ENCODE peak calls at places on chromosomes 13 and 19, in five cellular contexts. One of them, this sample, is unnamed.

GRCh38 chr19:10111405-10111811 is at the start of gene P2RY11:
- DNase-seq in left lung: no peak
- DNase-seq in GM23248: no peak
- DNase-seq in neuronal stem cell: no peak
- DNase-seq in pancreas: no peak
- DNase-seq in this sample: no peak

GRCh38 chr19:7294571-7295212 is 478 bp upstream of the INSR start:
- DNase-seq in neuronal stem cell: peak
- DNase-seq in GM23248: peak
- DNase-seq in pancreas: peak
- DNase-seq in left lung: peak
- DNase-seq in this sample: peak

GRCh38 chr13:102609696-102610095 is 12.9 kb downstream of the TPP2 start:
- DNase-seq in neuronal stem cell: no peak
- DNase-seq in left lung: no peak
- DNase-seq in pancreas: no peak
- DNase-seq in GM23248: no peak
- DNase-seq in this sample: no peak

GRCh38 chr19:16075430-16076153 is 703 bp upstream of the TPM4 start:
- DNase-seq in left lung: peak
- DNase-seq in GM23248: no peak
- DNase-seq in neuronal stem cell: no peak
- DNase-seq in pancreas: no peak
- DNase-seq in this sample: no peak

GRCh38 chr13:25871389-25872125 is 180.3 kb downstream of the SHISA2 start:
- DNase-seq in GM23248: no peak
- DNase-seq in pancreas: no peak
- DNase-seq in neuronal stem cell: no peak
- DNase-seq in left lung: no peak
- DNase-seq in this sample: no peak

GRCh38 chr19:50658438-50659317 is 9.4 kb downstream of the C19orf81 start:
- DNase-seq in left lung: peak
- DNase-seq in GM23248: peak
- DNase-seq in pancreas: peak
- DNase-seq in neuronal stem cell: peak
- DNase-seq in this sample: peak

GRCh38 chr19:328025-328505 is 16.5 kb downstream of the MIER2 start:
- DNase-seq in pancreas: no peak
- DNase-seq in GM23248: peak
- DNase-seq in left lung: no peak
- DNase-seq in neuronal stem cell: no peak
- DNase-seq in this sample: no peak

GRCh38 chr19:20162821-20163220 is 4.2 kb upstream of the ZNF486 start:
- DNase-seq in neuronal stem cell: no peak
- DNase-seq in GM23248: no peak
- DNase-seq in pancreas: no peak
- DNase-seq in left lung: no peak
- DNase-seq in this sample: no peak

GRCh38 chr13:51907040-51907732 is 45.4 kb downstream of the CCDC70 start:
- DNase-seq in neuronal stem cell: no peak
- DNase-seq in GM23248: no peak
- DNase-seq in left lung: no peak
- DNase-seq in pancreas: no peak
- DNase-seq in this sample: no peak

GRCh38 chr19:36605101-36605838 is at the start of gene ZNF382:
- DNase-seq in GM23248: peak
- DNase-seq in pancreas: peak
- DNase-seq in left lung: peak
- DNase-seq in neuronal stem cell: peak
- DNase-seq in this sample: peak

GRCh38 chr13:80340643-80341097 is 256 bp downstream of the SPRY2 start:
- DNase-seq in GM23248: peak
- DNase-seq in left lung: peak
- DNase-seq in pancreas: no peak
- DNase-seq in neuronal stem cell: no peak
- DNase-seq in this sample: peak

GRCh38 chr13:48189122-48189521 is 43.9 kb upstream of the ITM2B start:
- DNase-seq in pancreas: no peak
- DNase-seq in GM23248: no peak
- DNase-seq in neuronal stem cell: no peak
- DNase-seq in left lung: no peak
- DNase-seq in this sample: no peak

GRCh38 chr19:497861-498590 is 1.7 kb downstream of the MADCAM1 start:
- DNase-seq in GM23248: no peak
- DNase-seq in pancreas: peak
- DNase-seq in left lung: no peak
- DNase-seq in neuronal stem cell: no peak
- DNase-seq in this sample: no peak

GRCh38 chr19:47582320-47582909 is 9.5 kb upstream of the ZNF541 start:
- DNase-seq in pancreas: no peak
- DNase-seq in neuronal stem cell: no peak
- DNase-seq in GM23248: no peak
- DNase-seq in left lung: no peak
- DNase-seq in this sample: no peak

GRCh38 chr13:43693639-43694038 is 93.1 kb downstream of the ENOX1 start:
- DNase-seq in pancreas: no peak
- DNase-seq in left lung: no peak
- DNase-seq in GM23248: no peak
- DNase-seq in neuronal stem cell: no peak
- DNase-seq in this sample: no peak

GRCh38 chr13:19305434-19305833 is 123.8 kb upstream of the TUBA3C start:
- DNase-seq in pancreas: no peak
- DNase-seq in left lung: no peak
- DNase-seq in GM23248: no peak
- DNase-seq in neuronal stem cell: no peak
- DNase-seq in this sample: no peak

GRCh38 chr13:74452881-74453280 is 318.7 kb upstream of the KLF12 start:
- DNase-seq in neuronal stem cell: no peak
- DNase-seq in pancreas: no peak
- DNase-seq in GM23248: no peak
- DNase-seq in left lung: no peak
- DNase-seq in this sample: no peak

GRCh38 chr13:108561152-108561551 is 68.3 kb upstream of the MYO16 start:
- DNase-seq in GM23248: no peak
- DNase-seq in neuronal stem cell: no peak
- DNase-seq in pancreas: no peak
- DNase-seq in left lung: no peak
- DNase-seq in this sample: no peak

GRCh38 chr13:49472186-49472585 is 23.6 kb upstream of the PHF11 start:
- DNase-seq in GM23248: peak
- DNase-seq in left lung: no peak
- DNase-seq in pancreas: no peak
- DNase-seq in neuronal stem cell: no peak
- DNase-seq in this sample: peak

GRCh38 chr13:37446503-37446902 is 152.1 kb downstream of the POSTN start:
- DNase-seq in left lung: peak
- DNase-seq in pancreas: no peak
- DNase-seq in neuronal stem cell: no peak
- DNase-seq in GM23248: peak
- DNase-seq in this sample: no peak

GRCh38 chr13:97904059-97904458 is 49.4 kb upstream of the IPO5 start:
- DNase-seq in GM23248: no peak
- DNase-seq in pancreas: no peak
- DNase-seq in left lung: no peak
- DNase-seq in neuronal stem cell: no peak
- DNase-seq in this sample: no peak

GRCh38 chr13:75153386-75153785 is 328.6 kb downstream of the TBC1D4 start:
- DNase-seq in pancreas: no peak
- DNase-seq in left lung: no peak
- DNase-seq in GM23248: no peak
- DNase-seq in neuronal stem cell: no peak
- DNase-seq in this sample: no peak

GRCh38 chr19:51926784-51927741 is at the start of gene ZNF613:
- DNase-seq in left lung: peak
- DNase-seq in neuronal stem cell: peak
- DNase-seq in pancreas: peak
- DNase-seq in GM23248: peak
- DNase-seq in this sample: peak

GRCh38 chr19:5016781-5017180 is 47.9 kb downstream of the KDM4B start:
- DNase-seq in GM23248: no peak
- DNase-seq in left lung: no peak
- DNase-seq in pancreas: no peak
- DNase-seq in neuronal stem cell: no peak
- DNase-seq in this sample: no peak

GRCh38 chr13:93714171-93714570 is 487.6 kb downstream of the GPC6 start:
- DNase-seq in pancreas: no peak
- DNase-seq in left lung: no peak
- DNase-seq in GM23248: peak
- DNase-seq in neuronal stem cell: no peak
- DNase-seq in this sample: no peak

GRCh38 chr19:41501854-41502253 is 58.9 kb downstream of the ERICH4 start:
- DNase-seq in pancreas: no peak
- DNase-seq in left lung: no peak
- DNase-seq in neuronal stem cell: no peak
- DNase-seq in GM23248: no peak
- DNase-seq in this sample: no peak

GRCh38 chr13:106498158-106498557 is 37.3 kb downstream of the EFNB2 start:
- DNase-seq in neuronal stem cell: no peak
- DNase-seq in pancreas: no peak
- DNase-seq in GM23248: no peak
- DNase-seq in left lung: no peak
- DNase-seq in this sample: no peak

GRCh38 chr19:12365094-12365371 is 450 bp downstream of the ZNF442 start:
- DNase-seq in neuronal stem cell: no peak
- DNase-seq in pancreas: no peak
- DNase-seq in left lung: peak
- DNase-seq in GM23248: peak
- DNase-seq in this sample: peak

GRCh38 chr19:47243364-47243775 is 12.4 kb upstream of the BBC3 start:
- DNase-seq in left lung: no peak
- DNase-seq in pancreas: no peak
- DNase-seq in GM23248: no peak
- DNase-seq in neuronal stem cell: no peak
- DNase-seq in this sample: no peak

GRCh38 chr13:40812724-40813445 is 23.5 kb downstream of the SLC25A15 start:
- DNase-seq in neuronal stem cell: no peak
- DNase-seq in pancreas: no peak
- DNase-seq in GM23248: peak
- DNase-seq in left lung: no peak
- DNase-seq in this sample: no peak

GRCh38 chr13:40384976-40385857 is 281.2 kb downstream of the FOXO1 start:
- DNase-seq in GM23248: no peak
- DNase-seq in pancreas: no peak
- DNase-seq in neuronal stem cell: no peak
- DNase-seq in left lung: no peak
- DNase-seq in this sample: no peak

GRCh38 chr19:46442808-46443450 is 14.2 kb upstream of the PNMA8C start:
- DNase-seq in left lung: peak
- DNase-seq in neuronal stem cell: no peak
- DNase-seq in GM23248: peak
- DNase-seq in pancreas: peak
- DNase-seq in this sample: peak

GRCh38 chr13:38905861-38906260 is 84.8 kb downstream of the STOML3 start:
- DNase-seq in left lung: no peak
- DNase-seq in neuronal stem cell: no peak
- DNase-seq in GM23248: peak
- DNase-seq in pancreas: no peak
- DNase-seq in this sample: no peak

DNA sequence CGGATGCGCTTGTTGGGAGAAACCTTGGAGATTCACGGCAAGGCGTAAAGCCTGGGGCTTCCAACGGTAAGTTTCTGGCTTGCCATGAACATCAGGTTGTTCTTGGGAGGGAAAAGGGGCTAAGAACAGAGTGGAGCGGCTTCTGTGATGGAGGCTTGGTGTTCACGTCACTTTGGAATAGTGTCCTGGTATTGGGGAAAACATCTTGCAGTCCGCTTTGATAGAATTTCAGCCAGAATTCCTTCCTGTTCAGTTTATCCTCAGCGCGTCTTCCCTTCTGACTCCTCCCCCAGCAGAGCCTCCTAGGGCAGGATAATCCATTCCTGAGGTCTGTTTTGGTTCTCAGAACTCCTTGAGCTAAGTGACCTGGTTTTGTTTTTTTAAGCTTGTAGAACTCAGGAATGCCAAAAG is 2.0 kb downstream of the KCTD15 start:
- DNase-seq in pancreas: no peak
- DNase-seq in neuronal stem cell: peak
- DNase-seq in left lung: no peak
- DNase-seq in GM23248: no peak
- DNase-seq in this sample: no peak
- H3K27ac ChIP-seq in pancreas: no peak
- H3K27ac ChIP-seq in neuronal stem cell: no peak
- H3K27ac ChIP-seq in left lung: peak
- H3K27ac ChIP-seq in GM23248: no peak
- H3K27ac ChIP-seq in this sample: peak

GRCh38 chr19:8367327-8368001 is 3.5 kb downstream of the ANGPTL4 start:
- DNase-seq in neuronal stem cell: peak
- DNase-seq in pancreas: peak
- DNase-seq in GM23248: peak
- DNase-seq in left lung: peak
- DNase-seq in this sample: peak
- H3K27ac ChIP-seq in neuronal stem cell: no peak
- H3K27ac ChIP-seq in pancreas: peak
- H3K27ac ChIP-seq in GM23248: no peak
- H3K27ac ChIP-seq in left lung: no peak
- H3K27ac ChIP-seq in this sample: peak

GRCh38 chr13:68984688-68985319 is 1122.8 kb upstream of the ATXN8OS start:
- DNase-seq in pancreas: peak
- DNase-seq in GM23248: no peak
- DNase-seq in left lung: no peak
- DNase-seq in neuronal stem cell: no peak
- DNase-seq in this sample: no peak

GRCh38 chr13:68993154-68993553 is 1114.5 kb upstream of the ATXN8OS start:
- DNase-seq in left lung: no peak
- DNase-seq in pancreas: no peak
- DNase-seq in GM23248: no peak
- DNase-seq in neuronal stem cell: no peak
- DNase-seq in this sample: no peak

GRCh38 chr13:68988176-68988575 is 1119.5 kb upstream of the ATXN8OS start:
- DNase-seq in left lung: no peak
- DNase-seq in pancreas: no peak
- DNase-seq in neuronal stem cell: no peak
- DNase-seq in GM23248: no peak
- DNase-seq in this sample: no peak

GRCh38 chr13:68982961-68983619 is 1124.5 kb upstream of the ATXN8OS start:
- DNase-seq in GM23248: no peak
- DNase-seq in left lung: no peak
- DNase-seq in neuronal stem cell: no peak
- DNase-seq in pancreas: no peak
- DNase-seq in this sample: no peak

DNA sequence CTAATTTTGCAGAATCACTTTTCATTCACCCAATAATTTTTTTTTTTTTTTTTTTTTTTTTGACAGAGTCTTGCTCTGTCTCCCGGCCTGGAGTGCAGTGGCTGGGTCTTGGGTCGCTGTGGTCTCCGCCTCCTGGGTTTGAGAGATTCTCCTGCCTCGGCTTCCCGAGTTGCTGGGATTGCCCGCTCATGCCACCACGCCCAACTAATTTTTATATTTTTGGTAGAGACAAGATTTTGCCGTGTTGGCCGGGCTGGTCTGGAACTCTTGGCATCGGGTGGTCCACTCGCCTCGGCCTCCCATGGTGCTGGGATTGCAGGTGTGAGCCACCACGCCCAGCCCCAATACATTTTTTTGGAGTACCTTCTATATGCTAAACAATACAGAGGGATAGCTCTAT is 1120.0 kb upstream of the ATXN8OS start:
- DNase-seq in left lung: no peak
- DNase-seq in neuronal stem cell: no peak
- DNase-seq in pancreas: no peak
- DNase-seq in GM23248: no peak
- DNase-seq in this sample: no peak
- H3K27ac ChIP-seq in left lung: no peak
- H3K27ac ChIP-seq in neuronal stem cell: no peak
- H3K27ac ChIP-seq in pancreas: no peak
- H3K27ac ChIP-seq in GM23248: no peak
- H3K27ac ChIP-seq in this sample: no peak

GRCh38 chr19:18478545-18479311 is 40.8 kb upstream of the ISYNA1 start:
- DNase-seq in left lung: peak
- DNase-seq in GM23248: peak
- DNase-seq in pancreas: no peak
- DNase-seq in neuronal stem cell: no peak
- DNase-seq in this sample: peak
- H3K27ac ChIP-seq in left lung: peak
- H3K27ac ChIP-seq in GM23248: peak
- H3K27ac ChIP-seq in pancreas: no peak
- H3K27ac ChIP-seq in neuronal stem cell: no peak
- H3K27ac ChIP-seq in this sample: peak